ENCODE peak calls at places on chromosomes 2 and 18, in ten cellular contexts. One of them, this sample, is unnamed.

GRCh38 chr2:16852651-16853050 is 187.0 kb upstream of the CYRIA start:
- DNase-seq in skeletal muscle cell: no peak
- DNase-seq in fibroblast of the aortic adventitia: no peak
- DNase-seq in dermis microvascular lymphatic vessel endothelial cell: no peak
- DNase-seq in T47D: no peak
- DNase-seq in Karpas-422: no peak
- DNase-seq in fibroblast of mammary gland: no peak
- DNase-seq in HL-60: no peak
- DNase-seq in AG08395: no peak
- DNase-seq in left ventricle myocardium superior: no peak
- DNase-seq in this sample: no peak

GRCh38 chr2:217338306-217338916 is 478.5 kb upstream of the TNP1 start:
- DNase-seq in AG08395: peak
- DNase-seq in fibroblast of the aortic adventitia: peak
- DNase-seq in T47D: no peak
- DNase-seq in Karpas-422: no peak
- DNase-seq in HL-60: no peak
- DNase-seq in left ventricle myocardium superior: no peak
- DNase-seq in fibroblast of mammary gland: peak
- DNase-seq in skeletal muscle cell: peak
- DNase-seq in dermis microvascular lymphatic vessel endothelial cell: no peak
- DNase-seq in this sample: no peak

GRCh38 chr2:197556456-197556855 is 40.6 kb downstream of the MOB4 start:
- DNase-seq in left ventricle myocardium superior: no peak
- DNase-seq in fibroblast of the aortic adventitia: peak
- DNase-seq in fibroblast of mammary gland: peak
- DNase-seq in HL-60: peak
- DNase-seq in skeletal muscle cell: peak
- DNase-seq in Karpas-422: no peak
- DNase-seq in AG08395: peak
- DNase-seq in T47D: no peak
- DNase-seq in dermis microvascular lymphatic vessel endothelial cell: no peak
- DNase-seq in this sample: no peak

GRCh38 chr2:206086683-206087350 is 843 bp upstream of the INO80D start:
- DNase-seq in fibroblast of mammary gland: peak
- DNase-seq in skeletal muscle cell: no peak
- DNase-seq in HL-60: no peak
- DNase-seq in fibroblast of the aortic adventitia: peak
- DNase-seq in Karpas-422: peak
- DNase-seq in dermis microvascular lymphatic vessel endothelial cell: no peak
- DNase-seq in T47D: no peak
- DNase-seq in left ventricle myocardium superior: no peak
- DNase-seq in AG08395: no peak
- DNase-seq in this sample: no peak

GRCh38 chr18:33870059-33870458 is 292.0 kb downstream of the ASXL3 start:
- DNase-seq in skeletal muscle cell: peak
- DNase-seq in fibroblast of mammary gland: no peak
- DNase-seq in left ventricle myocardium superior: no peak
- DNase-seq in fibroblast of the aortic adventitia: peak
- DNase-seq in T47D: no peak
- DNase-seq in Karpas-422: no peak
- DNase-seq in HL-60: no peak
- DNase-seq in AG08395: no peak
- DNase-seq in dermis microvascular lymphatic vessel endothelial cell: no peak
- DNase-seq in this sample: no peak

GRCh38 chr2:120283649-120284048 is 31.0 kb downstream of the RALB start:
- DNase-seq in skeletal muscle cell: no peak
- DNase-seq in fibroblast of mammary gland: no peak
- DNase-seq in HL-60: no peak
- DNase-seq in T47D: no peak
- DNase-seq in left ventricle myocardium superior: no peak
- DNase-seq in dermis microvascular lymphatic vessel endothelial cell: no peak
- DNase-seq in fibroblast of the aortic adventitia: peak
- DNase-seq in Karpas-422: no peak
- DNase-seq in AG08395: no peak
- DNase-seq in this sample: no peak

GRCh38 chr2:64035067-64035942 is 16.1 kb upstream of the VPS54 start:
- DNase-seq in left ventricle myocardium superior: no peak
- DNase-seq in T47D: no peak
- DNase-seq in HL-60: no peak
- DNase-seq in AG08395: no peak
- DNase-seq in fibroblast of mammary gland: peak
- DNase-seq in fibroblast of the aortic adventitia: peak
- DNase-seq in Karpas-422: no peak
- DNase-seq in dermis microvascular lymphatic vessel endothelial cell: no peak
- DNase-seq in skeletal muscle cell: no peak
- DNase-seq in this sample: no peak

GRCh38 chr2:67108231-67108630 is 288.9 kb upstream of the ETAA1 start:
- DNase-seq in left ventricle myocardium superior: no peak
- DNase-seq in T47D: no peak
- DNase-seq in skeletal muscle cell: no peak
- DNase-seq in HL-60: no peak
- DNase-seq in Karpas-422: no peak
- DNase-seq in AG08395: no peak
- DNase-seq in fibroblast of the aortic adventitia: no peak
- DNase-seq in fibroblast of mammary gland: no peak
- DNase-seq in dermis microvascular lymphatic vessel endothelial cell: no peak
- DNase-seq in this sample: no peak

GRCh38 chr2:6692819-6693218 is 172.9 kb downstream of the CMPK2 start:
- DNase-seq in AG08395: no peak
- DNase-seq in left ventricle myocardium superior: no peak
- DNase-seq in Karpas-422: no peak
- DNase-seq in fibroblast of the aortic adventitia: no peak
- DNase-seq in fibroblast of mammary gland: no peak
- DNase-seq in dermis microvascular lymphatic vessel endothelial cell: no peak
- DNase-seq in HL-60: no peak
- DNase-seq in skeletal muscle cell: no peak
- DNase-seq in T47D: no peak
- DNase-seq in this sample: no peak

GRCh38 chr2:218736535-218736934 is 25.9 kb downstream of the TTLL4 start:
- DNase-seq in AG08395: no peak
- DNase-seq in fibroblast of the aortic adventitia: no peak
- DNase-seq in dermis microvascular lymphatic vessel endothelial cell: no peak
- DNase-seq in left ventricle myocardium superior: no peak
- DNase-seq in skeletal muscle cell: no peak
- DNase-seq in T47D: no peak
- DNase-seq in HL-60: no peak
- DNase-seq in Karpas-422: no peak
- DNase-seq in fibroblast of mammary gland: no peak
- DNase-seq in this sample: no peak

GRCh38 chr2:55156326-55156725 is 75.8 kb downstream of the CLHC1 start:
- DNase-seq in fibroblast of the aortic adventitia: peak
- DNase-seq in dermis microvascular lymphatic vessel endothelial cell: no peak
- DNase-seq in AG08395: peak
- DNase-seq in Karpas-422: peak
- DNase-seq in skeletal muscle cell: no peak
- DNase-seq in fibroblast of mammary gland: peak
- DNase-seq in left ventricle myocardium superior: no peak
- DNase-seq in HL-60: no peak
- DNase-seq in T47D: no peak
- DNase-seq in this sample: no peak

GRCh38 chr2:218221015-218221414 is 4.0 kb downstream of the ARPC2 start:
- DNase-seq in Karpas-422: peak
- DNase-seq in fibroblast of the aortic adventitia: no peak
- DNase-seq in fibroblast of mammary gland: no peak
- DNase-seq in skeletal muscle cell: no peak
- DNase-seq in AG08395: no peak
- DNase-seq in T47D: no peak
- DNase-seq in HL-60: peak
- DNase-seq in left ventricle myocardium superior: peak
- DNase-seq in dermis microvascular lymphatic vessel endothelial cell: no peak
- DNase-seq in this sample: no peak

GRCh38 chr18:12321331-12321730 is 13.3 kb downstream of the TUBB6 start:
- DNase-seq in HL-60: no peak
- DNase-seq in AG08395: no peak
- DNase-seq in fibroblast of the aortic adventitia: no peak
- DNase-seq in dermis microvascular lymphatic vessel endothelial cell: no peak
- DNase-seq in left ventricle myocardium superior: no peak
- DNase-seq in fibroblast of mammary gland: no peak
- DNase-seq in Karpas-422: peak
- DNase-seq in skeletal muscle cell: no peak
- DNase-seq in T47D: no peak
- DNase-seq in this sample: no peak

GRCh38 chr18:10726198-10727068 is 200.6 kb downstream of the NAPG start:
- DNase-seq in T47D: peak
- DNase-seq in skeletal muscle cell: no peak
- DNase-seq in fibroblast of mammary gland: no peak
- DNase-seq in AG08395: no peak
- DNase-seq in dermis microvascular lymphatic vessel endothelial cell: no peak
- DNase-seq in HL-60: no peak
- DNase-seq in fibroblast of the aortic adventitia: no peak
- DNase-seq in Karpas-422: no peak
- DNase-seq in left ventricle myocardium superior: peak
- DNase-seq in this sample: no peak

GRCh38 chr2:27647737-27648136 is 15.7 kb downstream of the SUPT7L start:
- DNase-seq in left ventricle myocardium superior: no peak
- DNase-seq in fibroblast of the aortic adventitia: no peak
- DNase-seq in fibroblast of mammary gland: no peak
- DNase-seq in skeletal muscle cell: no peak
- DNase-seq in AG08395: no peak
- DNase-seq in dermis microvascular lymphatic vessel endothelial cell: no peak
- DNase-seq in T47D: no peak
- DNase-seq in HL-60: no peak
- DNase-seq in Karpas-422: no peak
- DNase-seq in this sample: no peak

GRCh38 chr2:171568085-171568484 is 45.8 kb downstream of the CYBRD1 start:
- DNase-seq in dermis microvascular lymphatic vessel endothelial cell: no peak
- DNase-seq in AG08395: no peak
- DNase-seq in fibroblast of the aortic adventitia: no peak
- DNase-seq in skeletal muscle cell: no peak
- DNase-seq in HL-60: no peak
- DNase-seq in T47D: no peak
- DNase-seq in fibroblast of mammary gland: peak
- DNase-seq in left ventricle myocardium superior: no peak
- DNase-seq in Karpas-422: no peak
- DNase-seq in this sample: no peak

GRCh38 chr18:3857544-3857943 is 407.6 kb downstream of the TGIF1 start:
- DNase-seq in skeletal muscle cell: no peak
- DNase-seq in HL-60: no peak
- DNase-seq in AG08395: peak
- DNase-seq in fibroblast of mammary gland: peak
- DNase-seq in fibroblast of the aortic adventitia: peak
- DNase-seq in left ventricle myocardium superior: no peak
- DNase-seq in dermis microvascular lymphatic vessel endothelial cell: no peak
- DNase-seq in Karpas-422: no peak
- DNase-seq in T47D: no peak
- DNase-seq in this sample: no peak

GRCh38 chr2:230723363-230723762 is 10.7 kb downstream of the CAB39 start:
- DNase-seq in HL-60: no peak
- DNase-seq in left ventricle myocardium superior: no peak
- DNase-seq in AG08395: no peak
- DNase-seq in fibroblast of the aortic adventitia: no peak
- DNase-seq in dermis microvascular lymphatic vessel endothelial cell: no peak
- DNase-seq in skeletal muscle cell: no peak
- DNase-seq in Karpas-422: no peak
- DNase-seq in T47D: no peak
- DNase-seq in fibroblast of mammary gland: no peak
- DNase-seq in this sample: no peak

GRCh38 chr2:118577202-118577601 is 270.2 kb downstream of the EN1 start:
- DNase-seq in fibroblast of mammary gland: peak
- DNase-seq in HL-60: no peak
- DNase-seq in dermis microvascular lymphatic vessel endothelial cell: no peak
- DNase-seq in T47D: no peak
- DNase-seq in skeletal muscle cell: no peak
- DNase-seq in AG08395: peak
- DNase-seq in left ventricle myocardium superior: no peak
- DNase-seq in fibroblast of the aortic adventitia: peak
- DNase-seq in Karpas-422: no peak
- DNase-seq in this sample: no peak

This sample was measured in transverse colon.